ENCODE peak calls at places on chromosome 4, in four cellular contexts. U is hepatocyte, D is body of pancreas, Y is foreskin keratinocyte. C is an unnamed sample.
A peak's percentile ranks its signal among the peaks of the same experiment; 100 is the strongest.

GRCh38 chr4:24210332-24210902 is 320.6 kb upstream of the PPARGC1A start:
- DNase-seq in U (no peak), D (peak; percentile 59), Y (peak; percentile 42), C (no peak)

GRCh38 chr4:52838729-52839722 is 23.1 kb upstream of the RASL11B start:
- DNase-seq in U (no peak), D (no peak), Y (peak; percentile 51), C (no peak)

GRCh38 chr4:126697748-126698147 is 935.0 kb upstream of the INTU start:
- DNase-seq in U (no peak), D (no peak), Y (peak; percentile 80), C (no peak)

GRCh38 chr4:113094802-113095201 is 45.3 kb downstream of the ANK2 start:
- DNase-seq in U (peak; percentile 39), D (no peak), Y (peak; percentile 19), C (no peak)

GRCh38 chr4:52126946-52127345 is 75.8 kb downstream of the SPATA18 start:
- DNase-seq in U (no peak), D (no peak), Y (peak; percentile 63), C (no peak)

GRCh38 chr4:15918484-15919129 is 19.9 kb downstream of the FGFBP1 start:
- DNase-seq in U (peak; percentile 26), D (peak; percentile 35), Y (peak; percentile 94), C (no peak)

GRCh38 chr4:137572163-137572562 is 39.9 kb upstream of the PCDH18 start:
- DNase-seq in U (no peak), D (no peak), Y (no peak), C (no peak)

GRCh38 chr4:140254656-140255299 is 100.8 kb upstream of the MAML3 start:
- DNase-seq in U (peak; percentile 49), D (no peak), Y (no peak), C (no peak)

GRCh38 chr4:1939664-1940509 is 68.7 kb downstream of the NSD2 start:
- DNase-seq in U (no peak), D (peak; percentile 80), Y (peak; percentile 81), C (no peak)

GRCh38 chr4:188619456-188620149 is 480.4 kb downstream of the TRIML1 start:
- DNase-seq in U (no peak), D (no peak), Y (no peak), C (no peak)

GRCh38 chr4:115360441-115360840 is 247.0 kb upstream of the NDST4 start:
- DNase-seq in U (no peak), D (no peak), Y (peak; percentile 18), C (no peak)

GRCh38 chr4:81260443-81261102 is 45.6 kb upstream of the PRKG2 start:
- DNase-seq in U (no peak), D (no peak), Y (no peak), C (no peak)

GRCh38 chr4:89556596-89557305 is 249.2 kb upstream of the GPRIN3 start:
- DNase-seq in U (no peak), D (no peak), Y (peak; percentile 60), C (no peak)

GRCh38 chr4:13920901-13921300 is 293.4 kb upstream of the BOD1L1 start:
- DNase-seq in U (peak; percentile 73), D (peak; percentile 41), Y (peak; percentile 100), C (no peak)

GRCh38 chr4:180261346-180261745 is 1981.9 kb upstream of the TENM3 start:
- DNase-seq in U (no peak), D (no peak), Y (no peak), C (no peak)

GRCh38 chr4:123777297-123777859 is 380.8 kb downstream of the SPRY1 start:
- DNase-seq in U (no peak), D (peak; percentile 6), Y (no peak), C (no peak)

GRCh38 chr4:6134612-6135220 is 65.6 kb downstream of the JAKMIP1 start:
- DNase-seq in U (no peak), D (no peak), Y (no peak), C (no peak)

GRCh38 chr4:2036327-2036726 is 22.8 kb upstream of the NAT8L start:
- DNase-seq in U (peak; percentile 62), D (no peak), Y (no peak), C (no peak)

GRCh38 chr4:135418353-135418752 is 1216.8 kb upstream of the PABPC4L start:
- DNase-seq in U (no peak), D (no peak), Y (peak; percentile 31), C (no peak)

GRCh38 chr4:72809208-72809607 is 240.2 kb upstream of the ADAMTS3 start:
- DNase-seq in U (no peak), D (no peak), Y (peak; percentile 66), C (no peak)

GRCh38 chr4:106444557-106444956 is 76.0 kb upstream of the GIMD1 start:
- DNase-seq in U (no peak), D (no peak), Y (no peak), C (no peak)

GRCh38 chr4:99504804-99505502 is 5.9 kb upstream of the C4orf17 start:
- DNase-seq in U (no peak), D (no peak), Y (peak; percentile 40), C (no peak)

GRCh38 chr4:17502764-17503163 is 9.1 kb downstream of the QDPR start:
- DNase-seq in U (no peak), D (no peak), Y (peak; percentile 97), C (no peak)

GRCh38 chr4:96465834-96466233 is 625.9 kb downstream of the PDHA2 start:
- DNase-seq in U (no peak), D (no peak), Y (no peak), C (no peak)

GRCh38 chr4:104490096-104490769 is 4.5 kb downstream of the CXXC4 start:
- DNase-seq in U (no peak), D (peak; percentile 33), Y (no peak), C (no peak)

GRCh38 chr4:52904421-52904820 is 42.3 kb downstream of the RASL11B start:
- DNase-seq in U (no peak), D (no peak), Y (no peak), C (no peak)

GRCh38 chr4:134470544-134470943 is 269.0 kb upstream of the PABPC4L start:
- DNase-seq in U (peak; percentile 25), D (peak; percentile 48), Y (peak; percentile 20), C (no peak)

GRCh38 chr4:173301518-173302201 is 32.5 kb downstream of the HMGB2 start:
- DNase-seq in U (peak; percentile 51), D (peak; percentile 17), Y (peak; percentile 17), C (no peak)

GRCh38 chr4:31089815-31090214 is 369.6 kb downstream of the PCDH7 start:
- DNase-seq in U (peak; percentile 56), D (peak; percentile 47), Y (peak; percentile 68), C (no peak)

GRCh38 chr4:188341428-188341827 is 202.2 kb downstream of the TRIML1 start:
- DNase-seq in U (no peak), D (no peak), Y (no peak), C (no peak)

GRCh38 chr4:169841776-169842175 is 84.0 kb upstream of the HPF1 start:
- DNase-seq in U (no peak), D (no peak), Y (no peak), C (no peak)

GRCh38 chr4:154491731-154492249 is at the start of gene DCHS2:
- DNase-seq in U (peak; percentile 82), D (no peak), Y (no peak), C (peak; percentile 37)

GRCh38 chr4:158814636-158815035 is 45.8 kb downstream of the FNIP2 start:
- DNase-seq in U (no peak), D (no peak), Y (no peak), C (no peak)

GRCh38 chr4:162981823-162982222 is 184.9 kb downstream of the NAF1 start:
- DNase-seq in U (no peak), D (no peak), Y (no peak), C (no peak)
- H3K4me1 ChIP-seq in U (no peaks in the 10 kb centered on the region), D (no peaks in the 10 kb centered on the region), Y (no peaks in the 10 kb centered on the region), C (no peaks in the 10 kb centered on the region)

GRCh38 chr4:151355155-151355554 is 29.8 kb upstream of the SH3D19 start:
- DNase-seq in U (no peak), D (no peak), Y (peak; percentile 64), C (no peak)
- H3K4me1 ChIP-seq in U (no peaks in the 10 kb centered on the region), D (no peaks in the 10 kb centered on the region), Y (peaks cover 14% of the 10 kb centered on the region), C (peaks cover 4% of the 10 kb centered on the region)

GRCh38 chr4:74110670-74111069 is 11.7 kb upstream of the CXCL2 start:
- DNase-seq in U (no peak), D (no peak), Y (peak; percentile 19), C (no peak)
- H3K4me1 ChIP-seq in U (peaks cover 18% of the 10 kb centered on the region), D (peaks cover 28% of the 10 kb centered on the region), Y (peaks cover 70% of the 10 kb centered on the region), C (peaks cover 17% of the 10 kb centered on the region)

GRCh38 chr4:151879705-151880104 is 118.9 kb upstream of the GATB start:
- DNase-seq in U (no peak), D (no peak), Y (no peak), C (no peak)
- H3K4me1 ChIP-seq in U (no peaks in the 10 kb centered on the region), D (no peaks in the 10 kb centered on the region), Y (no peaks in the 10 kb centered on the region), C (peaks cover 11% of the 10 kb centered on the region)

GRCh38 chr4:57074753-57075152 is 35.4 kb downstream of the IGFBP7 start:
- DNase-seq in U (no peak), D (no peak), Y (peak; percentile 96), C (no peak)

GRCh38 chr4:57076646-57077045 is 33.5 kb downstream of the IGFBP7 start:
- DNase-seq in U (no peak), D (no peak), Y (no peak), C (no peak)

GRCh38 chr4:57077550-57078311 is 32.5 kb downstream of the IGFBP7 start:
- DNase-seq in U (no peak), D (no peak), Y (peak; percentile 98), C (no peak)

GRCh38 chr4:57073559-57073958 is 36.6 kb downstream of the IGFBP7 start:
- DNase-seq in U (no peak), D (no peak), Y (no peak), C (no peak)

DNA sequence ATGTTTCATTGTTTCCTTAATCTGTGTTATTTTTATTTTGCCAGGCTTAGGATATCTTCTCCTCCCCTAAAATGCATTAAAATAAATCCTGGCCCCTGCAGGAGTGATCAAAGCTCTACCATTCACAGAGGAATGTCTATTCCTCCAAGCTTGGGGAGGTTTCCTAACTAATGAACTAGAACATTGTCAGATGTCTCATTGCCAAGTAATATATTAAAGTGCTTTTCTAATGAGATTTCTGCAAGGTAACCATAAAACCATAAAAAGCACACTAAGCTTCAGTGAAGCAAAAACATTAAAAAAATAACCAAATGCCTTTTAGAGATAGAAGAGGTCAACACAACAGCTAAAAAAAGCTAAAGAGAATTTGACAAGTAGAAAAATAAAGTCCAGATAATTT is 34.8 kb downstream of the IGFBP7 start:
- DNase-seq in U (no peak), D (no peak), Y (no peak), C (no peak)
- H3K4me1 ChIP-seq in U (peaks cover 15% of the 10 kb centered on the region), D (peaks cover 35% of the 10 kb centered on the region), Y (peaks cover 61% of the 10 kb centered on the region), C (peaks cover 16% of the 10 kb centered on the region)

GRCh38 chr4:168550071-168550766 is 53.4 kb downstream of the PALLD start:
- DNase-seq in U (no peak), D (no peak), Y (peak; percentile 28), C (no peak)
- H3K4me1 ChIP-seq in U (no peaks in the 10 kb centered on the region), D (no peaks in the 10 kb centered on the region), Y (peaks cover 27% of the 10 kb centered on the region), C (no peaks in the 10 kb centered on the region)

DNA sequence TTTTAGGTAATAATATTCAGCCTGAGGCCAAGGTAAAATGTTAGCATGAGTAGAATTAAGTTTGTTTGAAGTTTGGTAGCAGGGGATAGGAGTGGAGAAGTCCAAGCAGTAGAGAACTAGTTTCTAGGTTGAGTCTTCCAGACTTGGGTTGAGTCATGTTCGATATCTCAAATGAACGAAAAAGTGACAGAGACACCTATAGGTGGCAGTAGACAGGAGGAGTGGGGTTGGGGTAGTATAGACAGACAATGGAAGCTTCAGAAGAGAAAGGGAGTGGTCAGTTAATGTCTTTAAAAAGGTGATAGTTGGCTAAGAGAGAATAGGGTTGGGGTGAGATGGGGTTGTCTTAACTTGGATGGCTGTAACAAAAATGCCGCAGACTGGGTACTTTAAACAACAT is 58.7 kb upstream of the EMCN start:
- DNase-seq in U (no peak), D (no peak), Y (no peak), C (no peak)
- H3K4me1 ChIP-seq in U (no peaks in the 10 kb centered on the region), D (no peaks in the 10 kb centered on the region), Y (peaks cover 10% of the 10 kb centered on the region), C (no peaks in the 10 kb centered on the region)

C was measured in neuronal stem cell.